ENCODE peak calls at places on chromosomes 13 and 19, in ten cellular contexts. One of them, this sample, is unnamed.

GRCh38 chr19:2266183-2266993 is 10.2 kb upstream of the JSRP1 start:
- DNase-seq in GM12864: peak
- DNase-seq in left ventricle myocardium inferior: peak
- DNase-seq in GM13977: no peak
- DNase-seq in hepatocyte: no peak
- DNase-seq in GM23338: no peak
- DNase-seq in fibroblast of mammary gland: peak
- DNase-seq in AG10803: peak
- DNase-seq in prostate gland: peak
- DNase-seq in CD8-positive, alpha-beta T cell: no peak
- DNase-seq in this sample: no peak

GRCh38 chr19:53824134-53824611 is at the start of gene NLRP12:
- DNase-seq in GM12864: no peak
- DNase-seq in left ventricle myocardium inferior: no peak
- DNase-seq in GM13977: no peak
- DNase-seq in hepatocyte: no peak
- DNase-seq in GM23338: no peak
- DNase-seq in fibroblast of mammary gland: no peak
- DNase-seq in AG10803: no peak
- DNase-seq in prostate gland: no peak
- DNase-seq in CD8-positive, alpha-beta T cell: no peak
- DNase-seq in this sample: no peak

GRCh38 chr19:19997656-19998268 is 41.5 kb downstream of the ZNF682 start:
- DNase-seq in GM12864: no peak
- DNase-seq in left ventricle myocardium inferior: peak
- DNase-seq in GM13977: no peak
- DNase-seq in hepatocyte: no peak
- DNase-seq in GM23338: peak
- DNase-seq in fibroblast of mammary gland: peak
- DNase-seq in AG10803: no peak
- DNase-seq in prostate gland: peak
- DNase-seq in CD8-positive, alpha-beta T cell: peak
- DNase-seq in this sample: no peak

GRCh38 chr19:15430526-15431120 is 11.8 kb upstream of the AKAP8L start:
- DNase-seq in GM12864: no peak
- DNase-seq in left ventricle myocardium inferior: no peak
- DNase-seq in GM13977: no peak
- DNase-seq in hepatocyte: no peak
- DNase-seq in GM23338: no peak
- DNase-seq in fibroblast of mammary gland: no peak
- DNase-seq in AG10803: no peak
- DNase-seq in prostate gland: no peak
- DNase-seq in CD8-positive, alpha-beta T cell: no peak
- DNase-seq in this sample: no peak

GRCh38 chr19:45440873-45441654 is 17.3 kb upstream of the ERCC1 start:
- DNase-seq in GM12864: no peak
- DNase-seq in left ventricle myocardium inferior: no peak
- DNase-seq in GM13977: no peak
- DNase-seq in hepatocyte: peak
- DNase-seq in GM23338: peak
- DNase-seq in fibroblast of mammary gland: peak
- DNase-seq in AG10803: peak
- DNase-seq in prostate gland: no peak
- DNase-seq in CD8-positive, alpha-beta T cell: no peak
- DNase-seq in this sample: no peak

GRCh38 chr19:15402411-15403150 is 16.2 kb downstream of the AKAP8L start:
- DNase-seq in GM12864: no peak
- DNase-seq in left ventricle myocardium inferior: peak
- DNase-seq in GM13977: no peak
- DNase-seq in hepatocyte: no peak
- DNase-seq in GM23338: no peak
- DNase-seq in fibroblast of mammary gland: no peak
- DNase-seq in AG10803: no peak
- DNase-seq in prostate gland: no peak
- DNase-seq in CD8-positive, alpha-beta T cell: no peak
- DNase-seq in this sample: no peak

GRCh38 chr19:48997972-48998371 is 4.3 kb downstream of the RUVBL2 start:
- DNase-seq in GM12864: no peak
- DNase-seq in left ventricle myocardium inferior: no peak
- DNase-seq in GM13977: no peak
- DNase-seq in hepatocyte: peak
- DNase-seq in GM23338: peak
- DNase-seq in fibroblast of mammary gland: peak
- DNase-seq in AG10803: peak
- DNase-seq in prostate gland: no peak
- DNase-seq in CD8-positive, alpha-beta T cell: peak
- DNase-seq in this sample: no peak

GRCh38 chr13:49308977-49309408 is 61.3 kb downstream of the CDADC1 start:
- DNase-seq in GM12864: no peak
- DNase-seq in left ventricle myocardium inferior: no peak
- DNase-seq in GM13977: no peak
- DNase-seq in hepatocyte: no peak
- DNase-seq in GM23338: no peak
- DNase-seq in fibroblast of mammary gland: peak
- DNase-seq in AG10803: no peak
- DNase-seq in prostate gland: peak
- DNase-seq in CD8-positive, alpha-beta T cell: no peak
- DNase-seq in this sample: no peak

GRCh38 chr13:109703250-109703649 is 83.1 kb downstream of the IRS2 start:
- DNase-seq in GM12864: no peak
- DNase-seq in left ventricle myocardium inferior: no peak
- DNase-seq in GM13977: no peak
- DNase-seq in hepatocyte: no peak
- DNase-seq in GM23338: no peak
- DNase-seq in fibroblast of mammary gland: no peak
- DNase-seq in AG10803: no peak
- DNase-seq in prostate gland: no peak
- DNase-seq in CD8-positive, alpha-beta T cell: no peak
- DNase-seq in this sample: no peak

GRCh38 chr13:93425411-93425810 is 198.8 kb downstream of the GPC6 start:
- DNase-seq in GM12864: no peak
- DNase-seq in left ventricle myocardium inferior: no peak
- DNase-seq in GM13977: no peak
- DNase-seq in hepatocyte: no peak
- DNase-seq in GM23338: no peak
- DNase-seq in fibroblast of mammary gland: no peak
- DNase-seq in AG10803: peak
- DNase-seq in prostate gland: no peak
- DNase-seq in CD8-positive, alpha-beta T cell: no peak
- DNase-seq in this sample: no peak

GRCh38 chr19:36999313-36999712 is 78.9 kb upstream of the ZNF420 start:
- DNase-seq in GM12864: no peak
- DNase-seq in left ventricle myocardium inferior: no peak
- DNase-seq in GM13977: no peak
- DNase-seq in hepatocyte: no peak
- DNase-seq in GM23338: no peak
- DNase-seq in fibroblast of mammary gland: no peak
- DNase-seq in AG10803: no peak
- DNase-seq in prostate gland: no peak
- DNase-seq in CD8-positive, alpha-beta T cell: no peak
- DNase-seq in this sample: no peak

GRCh38 chr13:91659583-91660415 is 261.4 kb downstream of the GPC5 start:
- DNase-seq in GM12864: no peak
- DNase-seq in left ventricle myocardium inferior: no peak
- DNase-seq in GM13977: no peak
- DNase-seq in hepatocyte: no peak
- DNase-seq in GM23338: no peak
- DNase-seq in fibroblast of mammary gland: no peak
- DNase-seq in AG10803: no peak
- DNase-seq in prostate gland: no peak
- DNase-seq in CD8-positive, alpha-beta T cell: no peak
- DNase-seq in this sample: no peak

GRCh38 chr19:32138416-32138815 is 207.0 kb upstream of the ZNF507 start:
- DNase-seq in GM12864: no peak
- DNase-seq in left ventricle myocardium inferior: no peak
- DNase-seq in GM13977: no peak
- DNase-seq in hepatocyte: no peak
- DNase-seq in GM23338: peak
- DNase-seq in fibroblast of mammary gland: no peak
- DNase-seq in AG10803: no peak
- DNase-seq in prostate gland: no peak
- DNase-seq in CD8-positive, alpha-beta T cell: no peak
- DNase-seq in this sample: no peak
- TF ChIP-seq CTCF in GM12864: no peak
- TF ChIP-seq CTCF in left ventricle myocardium inferior: peak
- TF ChIP-seq CTCF in GM13977: no peak
- TF ChIP-seq CTCF in hepatocyte: peak
- TF ChIP-seq CTCF in GM23338: peak
- TF ChIP-seq CTCF in fibroblast of mammary gland: no peak
- TF ChIP-seq CTCF in AG10803: no peak
- TF ChIP-seq CTCF in prostate gland: no peak
- TF ChIP-seq CTCF in CD8-positive, alpha-beta T cell: no peak
- TF ChIP-seq CTCF in this sample: no peak

DNA sequence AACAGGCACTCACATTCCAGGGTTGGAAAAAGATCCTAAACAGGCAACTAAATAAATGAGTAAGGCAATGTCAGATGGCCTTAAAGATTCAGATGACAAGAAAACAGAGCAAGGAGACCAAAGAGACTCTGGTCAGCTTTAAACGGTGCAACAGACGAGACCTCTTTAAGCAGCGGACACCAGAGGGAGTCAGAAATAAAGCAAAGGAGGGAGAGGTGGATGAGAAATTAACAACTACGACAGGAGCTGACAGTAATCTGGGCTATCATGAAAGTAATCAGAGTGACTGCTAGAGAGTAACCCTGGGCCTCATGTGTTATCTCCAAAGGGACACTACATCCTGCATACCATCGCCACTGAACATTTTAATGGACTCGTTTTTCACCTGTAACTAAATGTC is 1.1 kb downstream of the ZNF550 start:
- DNase-seq in GM12864: no peak
- DNase-seq in left ventricle myocardium inferior: no peak
- DNase-seq in GM13977: no peak
- DNase-seq in hepatocyte: peak
- DNase-seq in GM23338: peak
- DNase-seq in fibroblast of mammary gland: peak
- DNase-seq in AG10803: peak
- DNase-seq in prostate gland: no peak
- DNase-seq in CD8-positive, alpha-beta T cell: peak
- DNase-seq in this sample: no peak
- TF ChIP-seq CTCF in GM12864: no peak
- TF ChIP-seq CTCF in left ventricle myocardium inferior: peak
- TF ChIP-seq CTCF in GM13977: peak
- TF ChIP-seq CTCF in hepatocyte: peak
- TF ChIP-seq CTCF in GM23338: peak
- TF ChIP-seq CTCF in fibroblast of mammary gland: peak
- TF ChIP-seq CTCF in AG10803: peak
- TF ChIP-seq CTCF in prostate gland: no peak
- TF ChIP-seq CTCF in CD8-positive, alpha-beta T cell: no peak
- TF ChIP-seq CTCF in this sample: no peak

GRCh38 chr19:29663861-29664752 is 1.2 kb upstream of the PLEKHF1 start:
- DNase-seq in GM12864: no peak
- DNase-seq in left ventricle myocardium inferior: no peak
- DNase-seq in GM13977: no peak
- DNase-seq in hepatocyte: no peak
- DNase-seq in GM23338: no peak
- DNase-seq in fibroblast of mammary gland: no peak
- DNase-seq in AG10803: peak
- DNase-seq in prostate gland: peak
- DNase-seq in CD8-positive, alpha-beta T cell: no peak
- DNase-seq in this sample: no peak

GRCh38 chr19:29662604-29663404 is 2.5 kb upstream of the PLEKHF1 start:
- DNase-seq in GM12864: no peak
- DNase-seq in left ventricle myocardium inferior: peak
- DNase-seq in GM13977: no peak
- DNase-seq in hepatocyte: peak
- DNase-seq in GM23338: no peak
- DNase-seq in fibroblast of mammary gland: peak
- DNase-seq in AG10803: peak
- DNase-seq in prostate gland: peak
- DNase-seq in CD8-positive, alpha-beta T cell: no peak
- DNase-seq in this sample: no peak

GRCh38 chr19:29665826-29666633 is 769 bp downstream of the PLEKHF1 start:
- DNase-seq in GM12864: no peak
- DNase-seq in left ventricle myocardium inferior: peak
- DNase-seq in GM13977: no peak
- DNase-seq in hepatocyte: peak
- DNase-seq in GM23338: peak
- DNase-seq in fibroblast of mammary gland: peak
- DNase-seq in AG10803: peak
- DNase-seq in prostate gland: no peak
- DNase-seq in CD8-positive, alpha-beta T cell: peak
- DNase-seq in this sample: no peak

GRCh38 chr19:29665215-29665825 is at the start of gene PLEKHF1:
- DNase-seq in GM12864: no peak
- DNase-seq in left ventricle myocardium inferior: peak
- DNase-seq in GM13977: peak
- DNase-seq in hepatocyte: peak
- DNase-seq in GM23338: peak
- DNase-seq in fibroblast of mammary gland: peak
- DNase-seq in AG10803: peak
- DNase-seq in prostate gland: peak
- DNase-seq in CD8-positive, alpha-beta T cell: peak
- DNase-seq in this sample: peak

DNA sequence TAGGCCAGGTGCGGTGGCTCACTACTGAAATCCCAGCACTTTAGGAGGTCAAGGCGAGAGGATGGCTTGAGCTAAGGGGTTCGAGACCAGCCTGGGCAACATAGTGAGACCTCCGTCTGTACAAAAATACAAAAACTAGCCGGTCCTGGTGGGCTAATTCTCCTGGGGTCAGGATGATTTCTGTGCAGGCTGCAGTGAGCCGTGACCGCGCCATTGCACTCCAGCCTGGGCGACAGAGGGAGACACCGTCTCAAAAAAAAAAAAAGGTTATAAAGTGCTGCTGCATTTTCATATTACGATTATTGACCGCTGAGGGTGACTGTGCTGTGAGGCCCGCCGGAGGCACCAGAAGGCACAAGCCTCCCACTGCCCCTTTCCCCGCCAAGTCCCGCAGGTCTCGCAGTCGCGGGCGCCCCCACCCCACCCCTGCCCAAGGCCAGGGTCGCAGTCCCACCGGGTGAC is 477 bp upstream of the PLEKHF1 start:
- DNase-seq in GM12864: no peak
- DNase-seq in left ventricle myocardium inferior: no peak
- DNase-seq in GM13977: no peak
- DNase-seq in hepatocyte: no peak
- DNase-seq in GM23338: no peak
- DNase-seq in fibroblast of mammary gland: no peak
- DNase-seq in AG10803: no peak
- DNase-seq in prostate gland: no peak
- DNase-seq in CD8-positive, alpha-beta T cell: no peak
- DNase-seq in this sample: no peak
- TF ChIP-seq CTCF in GM12864: peak
- TF ChIP-seq CTCF in left ventricle myocardium inferior: peak
- TF ChIP-seq CTCF in GM13977: no peak
- TF ChIP-seq CTCF in hepatocyte: no peak
- TF ChIP-seq CTCF in GM23338: no peak
- TF ChIP-seq CTCF in fibroblast of mammary gland: no peak
- TF ChIP-seq CTCF in AG10803: no peak
- TF ChIP-seq CTCF in prostate gland: no peak
- TF ChIP-seq CTCF in CD8-positive, alpha-beta T cell: no peak
- TF ChIP-seq CTCF in this sample: no peak

GRCh38 chr19:12194827-12195500 is 32.1 kb downstream of the ZNF136 start:
- DNase-seq in GM12864: no peak
- DNase-seq in left ventricle myocardium inferior: peak
- DNase-seq in GM13977: peak
- DNase-seq in hepatocyte: no peak
- DNase-seq in GM23338: peak
- DNase-seq in fibroblast of mammary gland: peak
- DNase-seq in AG10803: peak
- DNase-seq in prostate gland: peak
- DNase-seq in CD8-positive, alpha-beta T cell: peak
- DNase-seq in this sample: peak
- TF ChIP-seq CTCF in GM12864: no peak
- TF ChIP-seq CTCF in left ventricle myocardium inferior: no peak
- TF ChIP-seq CTCF in GM13977: no peak
- TF ChIP-seq CTCF in hepatocyte: no peak
- TF ChIP-seq CTCF in GM23338: peak
- TF ChIP-seq CTCF in fibroblast of mammary gland: no peak
- TF ChIP-seq CTCF in AG10803: no peak
- TF ChIP-seq CTCF in prostate gland: no peak
- TF ChIP-seq CTCF in CD8-positive, alpha-beta T cell: no peak
- TF ChIP-seq CTCF in this sample: no peak